ENCODE peak calls at places on chromosomes 3 and 15, in four cellular contexts. O is WTC11, R is upper lobe of left lung, G is heart right ventricle. L is an unnamed sample.

GRCh38 chr3:158532099-158532734 is 38.8 kb upstream of the MLF1 start:
- DNase-seq in O (no peak), R (no peak), G (no peak), L (no peak)

GRCh38 chr3:50486219-50486888 is 17.1 kb downstream of the CACNA2D2 start:
- DNase-seq in O (no peak), R (no peak), G (no peak), L (no peak)

GRCh38 chr15:57003418-57003817 is 85.0 kb downstream of the TCF12 start:
- DNase-seq in O (no peak), R (no peak), G (no peak), L (no peak)

GRCh38 chr3:35184775-35185174 is 454.6 kb upstream of the ARPP21 start:
- DNase-seq in O (no peak), R (no peak), G (no peak), L (no peak)

GRCh38 chr15:94258246-94258645 is 26.9 kb downstream of the MCTP2 start:
- DNase-seq in O (no peak), R (no peak), G (no peak), L (no peak)

GRCh38 chr3:35088943-35089342 is 550.4 kb upstream of the ARPP21 start:
- DNase-seq in O (no peak), R (no peak), G (no peak), L (no peak)

GRCh38 chr3:3015472-3016089 is 94.6 kb downstream of the IL5RA start:
- DNase-seq in O (no peak), R (no peak), G (no peak), L (no peak)

GRCh38 chr3:73401616-73402265 is 223.0 kb downstream of the PDZRN3 start:
- DNase-seq in O (no peak), R (no peak), G (peak; percentile 26), L (no peak)

GRCh38 chr3:194956697-194957396 is 271.2 kb downstream of the FAM43A start:
- DNase-seq in O (no peak), R (no peak), G (peak; percentile 34), L (no peak)

GRCh38 chr3:50623840-50624474 is 7.0 kb downstream of the MAPKAPK3 start:
- DNase-seq in O (no peak), R (no peak), G (no peak), L (no peak)

GRCh38 chr3:47019201-47019600 is 39.7 kb downstream of the NBEAL2 start:
- DNase-seq in O (no peak), R (peak; percentile 54), G (no peak), L (no peak)

GRCh38 chr15:75065467-75065850 is 42.1 kb downstream of the PPCDC start:
- DNase-seq in O (no peak), R (peak; percentile 19), G (no peak), L (no peak)

GRCh38 chr3:185651971-185652370 is 65.9 kb downstream of the SENP2 start:
- DNase-seq in O (no peak), R (no peak), G (no peak), L (no peak)

GRCh38 chr3:60555704-60556340 is 695.4 kb downstream of the FHIT start:
- DNase-seq in O (peak; percentile 46), R (no peak), G (no peak), L (no peak)

GRCh38 chr15:95180530-95180929 is 949.2 kb downstream of the MCTP2 start:
- DNase-seq in O (no peak), R (no peak), G (no peak), L (no peak)

GRCh38 chr3:15744176-15744575 is 53.6 kb downstream of the ANKRD28 start:
- DNase-seq in O (no peak), R (no peak), G (no peak), L (no peak)

GRCh38 chr3:172317984-172318383 is 130.3 kb downstream of the GHSR start:
- DNase-seq in O (no peak), R (peak; percentile 24), G (peak; percentile 78), L (no peak)

GRCh38 chr3:81643721-81644120 is 117.7 kb downstream of the GBE1 start:
- DNase-seq in O (no peak), R (no peak), G (no peak), L (no peak)

GRCh38 chr3:123202451-123202850 is 708 bp downstream of the SEC22A start:
- DNase-seq in O (peak; percentile 20), R (no peak), G (no peak), L (no peak)

GRCh38 chr3:81393251-81393650 is 368.2 kb downstream of the GBE1 start:
- DNase-seq in O (no peak), R (no peak), G (no peak), L (no peak)

GRCh38 chr15:26095710-26096330 is 232.7 kb upstream of the ATP10A start:
- DNase-seq in O (peak; percentile 73), R (no peak), G (no peak), L (no peak)

GRCh38 chr15:100348578-100348977 is 6.8 kb upstream of the ADAMTS17 start:
- DNase-seq in O (no peak), R (no peak), G (no peak), L (no peak)

GRCh38 chr3:5162102-5162501 is 25.4 kb upstream of the EDEM1 start:
- DNase-seq in O (no peak), R (no peak), G (no peak), L (no peak)

GRCh38 chr3:133268772-133269171 is 131.1 kb upstream of the BFSP2 start:
- DNase-seq in O (no peak), R (no peak), G (no peak), L (no peak)

GRCh38 chr15:40847225-40847961 is 3.5 kb downstream of the SPINT1 start:
- DNase-seq in O (no peak), R (peak; percentile 93), G (peak; percentile 34), L (no peak)

GRCh38 chr15:40845036-40845435 is 1.2 kb downstream of the SPINT1 start:
- DNase-seq in O (no peak), R (peak; percentile 38), G (no peak), L (no peak)

GRCh38 chr15:40844543-40844981 is 714 bp downstream of the SPINT1 start:
- DNase-seq in O (peak; percentile 58), R (peak; percentile 36), G (no peak), L (peak; percentile 49)

GRCh38 chr15:40845511-40846284 is 1.9 kb downstream of the SPINT1 start:
- DNase-seq in O (peak; percentile 35), R (peak; percentile 87), G (no peak), L (no peak)

DNA sequence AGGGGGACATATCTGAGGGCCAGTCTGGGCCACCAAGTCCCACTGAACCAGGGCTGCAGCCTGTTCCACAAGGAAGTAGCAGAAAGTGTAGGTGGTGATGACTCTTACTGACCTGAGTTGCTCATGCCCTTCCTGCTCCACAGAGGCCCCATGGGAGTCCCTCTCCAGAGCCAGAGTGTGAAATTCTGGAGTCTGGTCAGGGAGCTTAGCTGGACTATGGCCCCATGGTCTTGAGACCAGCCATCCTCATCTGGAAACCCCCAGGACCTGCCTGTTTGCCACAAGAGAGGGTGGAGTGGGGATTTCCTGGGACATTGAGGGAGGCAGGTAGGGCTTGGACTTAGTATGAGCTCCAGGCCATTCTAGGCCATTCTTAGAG is 3.0 kb downstream of the SPINT1 start:
- DNase-seq in O (no peak), R (peak; percentile 37), G (no peak), L (no peak)
- TF ChIP-seq CTCF in O (no peak), R (no peak), G (no peak), L (no peak)

DNA sequence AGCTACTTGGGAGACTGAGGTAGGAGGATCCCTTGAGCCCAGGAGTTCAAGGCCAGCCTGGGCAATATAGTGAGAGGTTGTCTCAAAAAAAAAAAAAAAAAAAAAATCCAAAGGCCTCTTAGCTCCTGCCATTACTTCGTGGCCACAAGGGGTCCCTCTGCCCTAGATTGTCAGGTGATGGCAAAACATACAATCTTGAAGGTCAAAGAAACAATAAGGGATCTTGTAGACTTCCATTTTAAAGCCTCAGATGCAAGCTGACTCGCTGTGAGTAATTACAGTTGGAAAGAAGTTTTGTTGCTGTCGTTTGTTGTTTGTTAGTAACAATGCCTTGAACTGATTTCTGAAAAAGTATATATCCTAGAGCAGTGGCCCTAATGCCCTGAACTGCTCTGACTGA is 55.9 kb upstream of the PLCL2 start:
- DNase-seq in O (peak; percentile 45), R (no peak), G (no peak), L (no peak)
- TF ChIP-seq CTCF in O (peak; percentile 22), R (no peak), G (peak; percentile 46), L (no peak)

GRCh38 chr3:38149701-38150100 is 11.2 kb downstream of the MYD88 start:
- DNase-seq in O (no peak), R (no peak), G (no peak), L (no peak)

GRCh38 chr3:38151667-38152265 is 13.3 kb downstream of the MYD88 start:
- DNase-seq in O (no peak), R (no peak), G (no peak), L (no peak)

GRCh38 chr3:38152660-38153059 is 12.7 kb upstream of the OXSR1 start:
- DNase-seq in O (no peak), R (no peak), G (no peak), L (no peak)

GRCh38 chr3:38153221-38153620 is 12.1 kb upstream of the OXSR1 start:
- DNase-seq in O (no peak), R (no peak), G (no peak), L (no peak)

DNA sequence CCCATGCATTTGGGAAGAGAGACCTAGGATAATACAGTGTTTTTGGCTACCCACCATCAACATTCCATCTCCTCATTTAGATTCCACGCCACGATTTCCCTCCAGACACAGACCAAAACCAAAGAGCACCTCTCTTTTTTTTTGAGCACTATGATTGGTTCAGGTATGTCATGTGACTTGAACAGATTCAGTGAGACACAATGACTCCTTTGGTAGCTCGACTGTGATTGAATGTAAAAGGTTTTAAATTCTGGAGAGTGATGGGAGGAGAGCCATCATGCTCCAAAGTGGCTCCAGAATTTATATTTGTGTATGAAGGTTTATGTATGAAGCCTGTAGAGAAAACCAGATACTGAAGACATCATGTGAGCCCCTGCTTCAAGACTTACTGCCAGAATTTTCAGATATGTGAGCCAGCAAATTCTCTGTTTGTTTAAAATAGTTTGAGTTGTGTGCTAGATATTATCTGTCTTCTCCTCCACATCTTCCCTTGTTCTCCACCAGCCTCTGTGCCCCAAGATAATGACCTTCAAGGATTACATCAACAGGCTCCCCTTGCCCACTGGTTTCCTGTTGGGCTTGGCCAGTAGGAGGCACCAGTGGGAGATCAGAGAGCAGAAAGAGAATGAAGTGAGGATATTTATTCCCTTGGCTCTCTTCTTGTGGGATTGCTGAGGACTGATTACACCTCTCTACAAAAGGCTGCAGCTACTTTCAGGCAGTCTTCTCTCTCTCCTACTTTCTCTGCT is 12.5 kb downstream of the MYD88 start:
- DNase-seq in O (peak; percentile 26), R (no peak), G (no peak), L (no peak)
- TF ChIP-seq CTCF in O (no peak), R (no peak), G (no peak), L (no peak)

GRCh38 chr3:44989141-44989540 is 13.1 kb downstream of the EXOSC7 start:
- DNase-seq in O (no peak), R (no peak), G (no peak), L (no peak)

GRCh38 chr3:44993471-44994205 is 17.6 kb downstream of the EXOSC7 start:
- DNase-seq in O (no peak), R (no peak), G (no peak), L (no peak)

GRCh38 chr3:44989636-44990373 is 13.8 kb downstream of the EXOSC7 start:
- DNase-seq in O (no peak), R (no peak), G (no peak), L (no peak)

GRCh38 chr3:44992555-44993470 is 16.8 kb downstream of the EXOSC7 start:
- DNase-seq in O (peak; percentile 59), R (no peak), G (no peak), L (no peak)

DNA sequence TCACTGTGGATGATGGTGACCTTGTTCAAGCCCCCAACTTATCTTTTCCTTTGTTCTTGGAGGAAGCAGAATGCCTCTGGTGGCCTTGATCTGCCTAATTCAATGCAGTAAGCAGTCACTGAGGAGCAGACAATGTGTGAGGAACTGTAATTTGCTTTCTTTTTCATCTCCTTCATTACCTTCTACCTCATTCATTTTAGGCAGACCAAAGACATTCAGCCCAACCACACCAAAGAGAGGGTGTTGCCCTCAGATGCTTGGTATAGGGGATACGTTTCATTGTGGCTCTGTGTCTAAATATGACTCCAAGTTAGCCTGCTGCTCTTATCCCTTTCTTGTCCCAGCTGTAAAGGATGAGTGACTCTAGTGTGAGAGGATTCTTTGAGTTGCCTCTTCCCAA is 15.3 kb downstream of the EXOSC7 start:
- DNase-seq in O (no peak), R (no peak), G (no peak), L (no peak)
- TF ChIP-seq CTCF in O (no peak), R (no peak), G (no peak), L (no peak)

L was measured in activated B cell treated with CpG ODN at 0.5 μM for 24 hours.